ENCODE peak calls at places on chromosomes 4 and X, in seven cellular contexts. R, L, N, Y, Z, W and O are unnamed samples.

GRCh38 chr4:31037714-31038113 is 317.5 kb downstream of the PCDH7 start:
- DNase-seq in N (no peak), R (no peak), Y (no peak), W (no peak), Z (no peak), L (no peak), O (no peak)

GRCh38 chr4:122707503-122707902 is 25.0 kb upstream of the BBS12 start:
- DNase-seq in L (no peak), Z (no peak), W (no peak), Y (no peak), N (no peak), R (no peak), O (no peak)

GRCh38 chr4:113701156-113701555 is 60.4 kb downstream of the CAMK2D start:
- DNase-seq in R (no peak), Y (no peak), L (no peak), N (no peak), W (no peak), Z (no peak), O (no peak)

GRCh38 chr4:4506961-4507360 is 34.9 kb downstream of the STX18 start:
- DNase-seq in L (no peak), W (no peak), R (no peak), Z (no peak), N (no peak), Y (peak), O (peak)

GRCh38 chr4:32136081-32136787 is 1416.1 kb downstream of the PCDH7 start:
- DNase-seq in Z (no peak), R (no peak), N (no peak), L (no peak), W (no peak), Y (no peak), O (no peak)

GRCh38 chr4:152577708-152578421 is 42.0 kb upstream of the FBXW7 start:
- DNase-seq in W (no peak), Y (no peak), N (no peak), R (no peak), Z (no peak), L (no peak), O (no peak)

GRCh38 chrX:45324941-45325340 is 124.3 kb upstream of the DIPK2B start:
- DNase-seq in Y (no peak), L (no peak), R (no peak), Z (no peak), N (no peak), W (no peak), O (no peak)

GRCh38 chr4:124694961-124695598 is 17.5 kb downstream of the ANKRD50 start:
- DNase-seq in N (no peak), W (no peak), L (no peak), Y (no peak), R (no peak), Z (no peak), O (no peak)

GRCh38 chr4:153138736-153139135 is 65.5 kb upstream of the TRIM2 start:
- DNase-seq in L (no peak), Y (peak), Z (no peak), W (no peak), N (no peak), R (no peak), O (no peak)

GRCh38 chrX:140504371-140505324 is at the start of gene SOX3:
- DNase-seq in R (no peak), W (no peak), Z (no peak), L (no peak), N (no peak), Y (no peak), O (no peak)

GRCh38 chrX:53135581-53135980 is 41.6 kb downstream of the KANTR start:
- DNase-seq in N (no peak), L (no peak), Z (no peak), W (no peak), R (no peak), Y (no peak), O (no peak)

GRCh38 chr4:23242962-23243361 is 550.2 kb downstream of the GBA3 start:
- DNase-seq in N (no peak), L (no peak), W (no peak), Y (no peak), Z (no peak), R (no peak), O (no peak)

GRCh38 chr4:90540536-90540935 is 413.3 kb downstream of the CCSER1 start:
- DNase-seq in Z (no peak), Y (no peak), L (no peak), W (no peak), R (no peak), N (no peak), O (no peak)

GRCh38 chr4:26032142-26032541 is 118.1 kb downstream of the SMIM20 start:
- DNase-seq in Z (no peak), W (no peak), R (no peak), N (no peak), L (no peak), Y (no peak), O (no peak)

GRCh38 chr4:150283689-150284088 is 205.4 kb downstream of the DCLK2 start:
- DNase-seq in L (no peak), N (no peak), Z (no peak), R (no peak), W (no peak), Y (no peak), O (no peak)

GRCh38 chr4:178086324-178086723 is 644.1 kb upstream of the AGA start:
- DNase-seq in Z (no peak), R (no peak), W (peak), Y (no peak), L (no peak), N (no peak), O (no peak)

GRCh38 chrX:18353931-18354368 is 538 bp downstream of the SCML2 start:
- DNase-seq in W (no peak), Y (no peak), L (peak), N (peak), Z (peak), R (peak), O (peak)

GRCh38 chr4:183797445-183798248 is 107.5 kb upstream of the STOX2 start:
- DNase-seq in L (no peak), Z (peak), W (peak), R (no peak), Y (no peak), N (no peak), O (peak)

GRCh38 chr4:168604496-168605373 is 107.9 kb downstream of the PALLD start:
- DNase-seq in L (no peak), N (no peak), W (no peak), Z (peak), Y (peak), R (no peak), O (no peak)

GRCh38 chrX:19912-20571 is 261.1 kb upstream of the PLCXD1 start:
- DNase-seq in Y (no peak), L (no peak), R (peak), Z (no peak), N (no peak), W (no peak), O (peak)

GRCh38 chr4:99471896-99472295 is 36.8 kb upstream of the ADH7 start:
- DNase-seq in Y (no peak), W (no peak), L (no peak), Z (no peak), R (no peak), N (no peak), O (no peak)

GRCh38 chrX:21438792-21439191 is 64.6 kb downstream of the CNKSR2 start:
- DNase-seq in N (no peak), W (no peak), R (no peak), L (no peak), Y (no peak), Z (no peak), O (no peak)

GRCh38 chr4:80128941-80129340 is 55.9 kb upstream of the ANTXR2 start:
- DNase-seq in W (no peak), Z (no peak), R (no peak), N (no peak), L (no peak), Y (no peak), O (no peak)

GRCh38 chr4:53899544-53900274 is 164.7 kb downstream of the CHIC2 start:
- DNase-seq in L (no peak), R (no peak), Z (no peak), W (no peak), N (no peak), Y (no peak), O (no peak)

GRCh38 chrX:82961129-82961528 is 547.0 kb upstream of the POU3F4 start:
- DNase-seq in W (no peak), R (no peak), Y (no peak), N (no peak), Z (no peak), L (no peak), O (no peak)

GRCh38 chr4:84751707-84752106 is 168.8 kb downstream of the CDS1 start:
- DNase-seq in W (no peak), Z (no peak), L (no peak), Y (no peak), R (no peak), N (no peak), O (no peak)

GRCh38 chr4:86508436-86508835 is 85.7 kb upstream of the PTPN13 start:
- DNase-seq in W (peak), N (no peak), R (no peak), Z (no peak), Y (no peak), L (no peak), O (no peak)

GRCh38 chr4:8775121-8775520 is 96.5 kb downstream of the HMX1 start:
- DNase-seq in R (no peak), Y (no peak), Z (no peak), W (no peak), L (no peak), N (no peak), O (no peak)

GRCh38 chr4:175376287-175376977 is 435.6 kb downstream of the GPM6A start:
- DNase-seq in L (no peak), N (no peak), Z (no peak), R (no peak), Y (no peak), W (no peak), O (no peak)

GRCh38 chrX:39065051-39065871 is 264.0 kb downstream of the MID1IP1 start:
- DNase-seq in Y (no peak), N (no peak), Z (peak), L (peak), R (no peak), W (peak), O (no peak)

GRCh38 chr4:62490635-62491034 is 1290.5 kb downstream of the ADGRL3 start:
- DNase-seq in Y (no peak), L (no peak), N (no peak), R (no peak), Z (no peak), W (no peak), O (no peak)

GRCh38 chrX:154791951-154792350 is 13.3 kb downstream of the MPP1 start:
- DNase-seq in L (no peak), Z (no peak), N (no peak), Y (no peak), W (no peak), R (no peak), O (no peak)

GRCh38 chrX:39819921-39820849 is 277.6 kb downstream of the BCOR start:
- DNase-seq in Z (no peak), R (no peak), Y (no peak), N (no peak), L (no peak), W (no peak), O (no peak)